ENCODE peak calls at places on chromosomes 3 and 15, in eight cellular contexts. Q is psoas muscle, T is PC-3, D is GM13977, Z is fibroblast of mammary gland, Y is kidney epithelial cell, B is type B pancreatic cell, I is fibroblast of villous mesenchyme. U is an unnamed sample.

GRCh38 chr3:139934557-139935070 is 371 bp upstream of the CLSTN2 start:
- DNase-seq in Q (peak), T (no peak), D (peak), Z (no peak), Y (peak), B (peak), I (peak), U (no peak)

GRCh38 chr3:19815805-19816204 is 118.2 kb downstream of the EFHB start:
- DNase-seq in Q (no peak), T (no peak), D (no peak), Z (no peak), Y (no peak), B (no peak), I (no peak), U (no peak)

GRCh38 chr15:51288143-51289065 is 50.0 kb downstream of the CYP19A1 start:
- DNase-seq in Q (no peak), T (no peak), D (no peak), Z (no peak), Y (no peak), B (no peak), I (peak), U (no peak)

GRCh38 chr3:149615731-149616221 is 42.0 kb downstream of the WWTR1 start:
- DNase-seq in Q (no peak), T (peak), D (no peak), Z (no peak), Y (no peak), B (no peak), I (peak), U (no peak)

GRCh38 chr15:34799825-34800168 is 4.4 kb upstream of the ACTC1 start:
- DNase-seq in Q (no peak), T (no peak), D (no peak), Z (no peak), Y (no peak), B (no peak), I (peak), U (no peak)

GRCh38 chr3:196712514-196713413 is 587 bp downstream of the PIGX start:
- DNase-seq in Q (peak), T (no peak), D (no peak), Z (peak), Y (no peak), B (no peak), I (peak), U (no peak)

GRCh38 chr3:154310840-154311239 is 13.4 kb downstream of the DHX36 start:
- DNase-seq in Q (no peak), T (no peak), D (no peak), Z (peak), Y (no peak), B (no peak), I (peak), U (no peak)

GRCh38 chr3:59299561-59299960 is 249.7 kb upstream of the CFAP20DC start:
- DNase-seq in Q (no peak), T (no peak), D (no peak), Z (no peak), Y (no peak), B (no peak), I (no peak), U (no peak)

GRCh38 chr3:178787960-178788359 is 251.7 kb downstream of the KCNMB2 start:
- DNase-seq in Q (no peak), T (no peak), D (no peak), Z (no peak), Y (no peak), B (no peak), I (no peak), U (no peak)

GRCh38 chr3:182241777-182242556 is 530.2 kb downstream of the SOX2 start:
- DNase-seq in Q (peak), T (no peak), D (no peak), Z (peak), Y (peak), B (no peak), I (peak), U (no peak)

GRCh38 chr3:105108823-105109222 is 257.9 kb upstream of the ALCAM start:
- DNase-seq in Q (no peak), T (peak), D (no peak), Z (no peak), Y (no peak), B (no peak), I (no peak), U (no peak)

GRCh38 chr3:122994954-122995353 is 32.6 kb downstream of the SEMA5B start:
- DNase-seq in Q (no peak), T (no peak), D (no peak), Z (no peak), Y (no peak), B (no peak), I (no peak), U (no peak)

GRCh38 chr3:13846238-13846637 is 33.6 kb downstream of the WNT7A start:
- DNase-seq in Q (no peak), T (no peak), D (no peak), Z (no peak), Y (no peak), B (no peak), I (no peak), U (no peak)

GRCh38 chr3:35404571-35404970 is 234.8 kb upstream of the ARPP21 start:
- DNase-seq in Q (no peak), T (no peak), D (no peak), Z (no peak), Y (no peak), B (no peak), I (no peak), U (no peak)

GRCh38 chr3:66609660-66610547 is 109.1 kb upstream of the LRIG1 start:
- DNase-seq in Q (no peak), T (no peak), D (no peak), Z (no peak), Y (peak), B (no peak), I (no peak), U (peak)

GRCh38 chr3:64030741-64031140 is 7.4 kb upstream of the PSMD6 start:
- DNase-seq in Q (peak), T (peak), D (peak), Z (peak), Y (no peak), B (peak), I (peak), U (no peak)

GRCh38 chr3:194995334-194995733 is 275.6 kb downstream of the XXYLT1 start:
- DNase-seq in Q (no peak), T (no peak), D (no peak), Z (no peak), Y (no peak), B (peak), I (no peak), U (no peak)

GRCh38 chr3:178699810-178700209 is 163.6 kb downstream of the KCNMB2 start:
- DNase-seq in Q (no peak), T (no peak), D (no peak), Z (no peak), Y (no peak), B (no peak), I (no peak), U (no peak)

GRCh38 chr3:36803096-36803811 is 38.9 kb upstream of the DCLK3 start:
- DNase-seq in Q (no peak), T (no peak), D (no peak), Z (no peak), Y (no peak), B (no peak), I (no peak), U (no peak)

GRCh38 chr15:58284293-58284692 is 146.1 kb downstream of the AQP9 start:
- DNase-seq in Q (no peak), T (peak), D (no peak), Z (no peak), Y (no peak), B (no peak), I (no peak), U (no peak)

GRCh38 chr3:56055616-56056350 is 412.5 kb downstream of the ERC2 start:
- DNase-seq in Q (no peak), T (no peak), D (no peak), Z (no peak), Y (no peak), B (no peak), I (no peak), U (no peak)

GRCh38 chr3:118587037-118587741 is 447.5 kb downstream of the IGSF11 start:
- DNase-seq in Q (no peak), T (no peak), D (no peak), Z (no peak), Y (no peak), B (no peak), I (no peak), U (no peak)

GRCh38 chr3:42182555-42182954 is 83.4 kb downstream of the CCK start:
- DNase-seq in Q (no peak), T (no peak), D (no peak), Z (no peak), Y (no peak), B (no peak), I (no peak), U (no peak)

GRCh38 chr15:68218847-68219798 is 10.4 kb downstream of the CLN6 start:
- DNase-seq in Q (no peak), T (no peak), D (no peak), Z (no peak), Y (no peak), B (peak), I (no peak), U (no peak)

GRCh38 chr15:42009022-42009421 is 11.8 kb downstream of the PLA2G4E start:
- DNase-seq in Q (no peak), T (no peak), D (no peak), Z (no peak), Y (no peak), B (no peak), I (no peak), U (no peak)

GRCh38 chr3:23845361-23845760 is 39.6 kb downstream of the UBE2E1 start:
- DNase-seq in Q (no peak), T (no peak), D (no peak), Z (no peak), Y (no peak), B (no peak), I (no peak), U (no peak)

GRCh38 chr3:20400686-20401085 is 214.7 kb upstream of the SGO1 start:
- DNase-seq in Q (no peak), T (no peak), D (no peak), Z (no peak), Y (no peak), B (no peak), I (no peak), U (no peak)

GRCh38 chr3:129383292-129383860 is 45.1 kb downstream of the EFCAB12 start:
- DNase-seq in Q (peak), T (peak), D (peak), Z (peak), Y (peak), B (no peak), I (peak), U (no peak)

GRCh38 chr15:56254270-56254669 is 10.6 kb upstream of the RFX7 start:
- DNase-seq in Q (no peak), T (no peak), D (no peak), Z (no peak), Y (no peak), B (no peak), I (no peak), U (no peak)

GRCh38 chr3:4426782-4427344 is 40.2 kb downstream of the SUMF1 start:
- DNase-seq in Q (no peak), T (peak), D (no peak), Z (peak), Y (no peak), B (no peak), I (peak), U (peak)

GRCh38 chr3:112755845-112756671 is 90.6 kb downstream of the CD200R1L start:
- DNase-seq in Q (no peak), T (no peak), D (no peak), Z (no peak), Y (no peak), B (no peak), I (no peak), U (no peak)

GRCh38 chr15:60214201-60214600 is 183.6 kb downstream of the ANXA2 start:
- DNase-seq in Q (no peak), T (no peak), D (no peak), Z (no peak), Y (no peak), B (no peak), I (no peak), U (no peak)
- TF ChIP-seq CTCF in Q (no peak), T (no peak), D (no peak), Z (no peak), Y (no peak), B (no peak), I (no peak), U (no peak)

GRCh38 chr15:70212288-70212962 is 114.7 kb upstream of the TLE3 start:
- DNase-seq in Q (no peak), T (no peak), D (no peak), Z (peak), Y (no peak), B (no peak), I (no peak), U (no peak)

GRCh38 chr15:70209499-70209898 is 111.8 kb upstream of the TLE3 start:
- DNase-seq in Q (no peak), T (no peak), D (no peak), Z (no peak), Y (no peak), B (no peak), I (no peak), U (no peak)

GRCh38 chr15:70208332-70208731 is 110.6 kb upstream of the TLE3 start:
- DNase-seq in Q (no peak), T (no peak), D (no peak), Z (no peak), Y (no peak), B (no peak), I (no peak), U (no peak)

GRCh38 chr15:70210076-70210475 is 112.4 kb upstream of the TLE3 start:
- DNase-seq in Q (no peak), T (no peak), D (no peak), Z (no peak), Y (no peak), B (no peak), I (no peak), U (no peak)

GRCh38 chr15:70210538-70210937 is 112.8 kb upstream of the TLE3 start:
- DNase-seq in Q (no peak), T (no peak), D (no peak), Z (no peak), Y (no peak), B (no peak), I (no peak), U (no peak)
- TF ChIP-seq CTCF in Q (no peak), T (no peak), D (peak), Z (peak), Y (no peak), B (no peak), I (peak), U (no peak)

GRCh38 chr15:66386204-66387123 is at the start of gene MAP2K1:
- DNase-seq in Q (peak), T (peak), D (peak), Z (peak), Y (peak), B (peak), I (peak), U (peak)

GRCh38 chr15:66388576-66388975 is 1.9 kb downstream of the MAP2K1 start:
- DNase-seq in Q (no peak), T (no peak), D (no peak), Z (no peak), Y (no peak), B (no peak), I (no peak), U (no peak)

GRCh38 chr15:66387176-66388056 is 704 bp downstream of the MAP2K1 start:
- DNase-seq in Q (peak), T (peak), D (peak), Z (peak), Y (no peak), B (peak), I (peak), U (peak)

GRCh38 chr15:66389098-66389858 is 2.6 kb downstream of the MAP2K1 start:
- DNase-seq in Q (no peak), T (no peak), D (peak), Z (no peak), Y (no peak), B (no peak), I (no peak), U (no peak)

GRCh38 chr15:66388057-66388363 is 1.3 kb downstream of the MAP2K1 start:
- DNase-seq in Q (no peak), T (no peak), D (no peak), Z (no peak), Y (no peak), B (no peak), I (no peak), U (no peak)
- TF ChIP-seq CTCF in Q (no peak), T (no peak), D (no peak), Z (no peak), Y (no peak), B (no peak), I (no peak), U (no peak)

DNA sequence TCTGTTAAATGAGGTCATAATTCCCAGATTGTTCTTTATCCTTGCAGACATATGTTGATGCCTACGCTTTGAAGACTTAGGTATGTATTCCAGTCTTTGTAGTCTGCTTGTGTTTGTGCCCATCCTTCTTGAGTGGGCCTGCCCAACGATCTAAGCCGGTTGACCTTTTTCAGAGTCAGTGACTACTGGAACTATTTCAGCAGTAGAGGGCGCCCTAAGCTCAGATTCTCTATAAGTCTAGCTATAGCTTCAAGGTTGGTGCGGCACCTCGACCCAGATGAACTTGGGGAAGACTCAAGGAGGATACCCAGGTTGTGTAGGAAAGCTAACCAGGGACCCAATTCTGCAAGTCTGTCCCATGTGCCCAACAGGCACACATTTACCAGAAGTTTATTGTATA is 228.8 kb upstream of the PPP2R3A start:
- DNase-seq in Q (no peak), T (peak), D (no peak), Z (peak), Y (no peak), B (no peak), I (no peak), U (no peak)
- TF ChIP-seq CTCF in Q (no peak), T (peak), D (peak), Z (peak), Y (no peak), B (peak), I (no peak), U (no peak)

DNA sequence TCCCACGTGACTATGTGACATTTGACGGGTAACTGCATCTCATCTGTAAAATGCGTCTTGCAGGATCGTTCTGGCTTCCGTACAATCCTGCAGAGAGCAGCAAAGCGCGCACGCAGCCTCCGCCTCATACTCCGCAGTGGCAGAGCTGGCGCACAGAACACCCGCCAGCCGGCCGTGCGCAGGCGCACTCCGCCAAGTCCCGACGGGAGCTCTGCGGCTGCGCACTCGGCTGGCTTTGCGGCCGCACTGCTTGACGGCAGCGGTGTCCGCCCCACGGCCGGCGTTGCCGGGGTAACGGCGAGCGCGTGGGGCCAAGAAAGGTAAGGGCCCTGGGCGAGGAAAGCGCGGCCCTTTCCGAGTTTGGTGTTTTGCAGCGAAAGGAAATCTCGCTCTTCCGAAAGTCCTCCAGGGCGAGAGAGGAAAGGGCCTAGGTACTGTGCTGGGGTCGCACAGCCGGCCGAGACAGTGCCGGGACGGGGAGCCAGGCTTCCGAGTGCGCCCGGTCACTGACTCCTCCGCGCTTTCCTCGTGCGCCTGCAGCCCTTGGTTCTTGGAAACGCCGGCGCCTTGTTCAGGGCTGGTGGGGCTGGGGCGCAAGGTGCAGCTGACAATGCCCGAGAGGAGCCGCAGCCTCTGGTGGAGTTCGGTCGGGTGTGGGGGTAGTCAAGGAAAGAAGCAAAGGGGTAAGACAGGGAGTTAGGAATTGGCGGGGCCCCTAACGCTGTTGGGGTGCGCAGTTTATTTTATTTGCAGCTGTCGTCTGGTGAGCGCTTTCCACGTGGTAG is at the start of gene TSEN2:
- DNase-seq in Q (peak), T (peak), D (peak), Z (peak), Y (peak), B (peak), I (peak), U (no peak)
- TF ChIP-seq CTCF in Q (no peak), T (no peak), D (peak), Z (peak), Y (peak), B (peak), I (peak), U (peak)

DNA sequence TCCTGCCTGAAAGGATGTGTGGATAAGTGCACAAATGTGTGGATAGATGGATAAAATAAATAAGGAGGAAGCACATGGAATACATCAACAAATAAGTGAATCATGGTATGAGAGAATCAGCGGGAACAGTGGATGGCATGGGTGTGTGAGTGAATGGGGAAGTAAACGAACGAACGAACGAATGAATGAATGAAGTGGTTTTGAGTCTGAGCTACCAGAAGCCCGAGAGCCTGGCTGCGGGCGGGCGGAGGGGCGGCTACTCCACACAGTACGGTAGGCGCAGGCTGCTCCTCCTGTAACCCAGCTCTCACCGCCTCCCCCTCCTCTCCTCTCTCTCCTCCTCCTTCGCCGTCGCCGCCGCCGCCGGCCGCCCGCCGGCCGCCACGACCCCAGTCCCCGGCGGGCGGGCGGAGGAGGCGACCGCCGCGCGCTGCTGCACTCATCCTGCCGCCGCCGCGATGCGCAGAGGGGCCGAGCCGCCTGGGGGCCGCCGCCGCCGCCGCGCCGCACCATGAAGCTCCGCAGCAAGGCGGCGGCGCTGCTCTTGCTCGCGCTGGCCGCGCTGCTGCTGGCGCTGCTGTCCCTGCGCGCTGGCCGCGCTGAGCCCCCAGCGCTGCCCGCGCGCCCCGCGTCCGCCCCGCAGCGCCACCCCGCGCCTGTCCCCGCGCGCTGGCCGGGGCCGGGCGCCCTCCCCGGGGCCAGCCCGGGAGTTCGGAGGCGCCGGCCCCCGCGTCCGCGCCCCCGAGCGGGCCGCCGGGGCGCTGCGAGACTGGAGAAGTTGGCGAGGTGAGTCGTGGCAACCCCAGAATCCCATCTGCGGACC is at the start of gene GXYLT2:
- DNase-seq in Q (peak), T (peak), D (peak), Z (peak), Y (no peak), B (peak), I (peak), U (no peak)
- TF ChIP-seq CTCF in Q (no peak), T (no peak), D (peak), Z (no peak), Y (no peak), B (no peak), I (peak), U (no peak)

GRCh38 chr3:101544181-101544850 is 17.4 kb upstream of the TRMT10C start:
- DNase-seq in Q (no peak), T (peak), D (no peak), Z (no peak), Y (no peak), B (no peak), I (no peak), U (no peak)
- TF ChIP-seq CTCF in Q (peak), T (peak), D (no peak), Z (no peak), Y (peak), B (peak), I (peak), U (no peak)

GRCh38 chr15:73538563-73539211 is 94.5 kb downstream of the NPTN start:
- DNase-seq in Q (no peak), T (no peak), D (no peak), Z (no peak), Y (no peak), B (no peak), I (no peak), U (no peak)

GRCh38 chr15:73538123-73538522 is 95.1 kb downstream of the NPTN start:
- DNase-seq in Q (no peak), T (no peak), D (no peak), Z (no peak), Y (no peak), B (no peak), I (no peak), U (no peak)

GRCh38 chr15:73540161-73540560 is 93.0 kb downstream of the NPTN start:
- DNase-seq in Q (no peak), T (peak), D (no peak), Z (peak), Y (no peak), B (no peak), I (peak), U (no peak)

GRCh38 chr15:73541479-73541878 is 91.7 kb downstream of the NPTN start:
- DNase-seq in Q (no peak), T (no peak), D (no peak), Z (no peak), Y (no peak), B (no peak), I (no peak), U (no peak)

GRCh38 chr15:73539726-73540125 is 93.5 kb downstream of the NPTN start:
- DNase-seq in Q (no peak), T (no peak), D (no peak), Z (no peak), Y (no peak), B (no peak), I (peak), U (no peak)
- TF ChIP-seq CTCF in Q (no peak), T (no peak), D (no peak), Z (no peak), Y (no peak), B (no peak), I (no peak), U (no peak)